ENCODE peak calls at places on chromosomes 3 and 15, in ten cellular contexts. F is Ammon's horn; D is H9; B is stimulated activated CD4-positive, alpha-beta T cell treated with anti-CD3 and anti-CD28 coated beads, Interleukin-4, amount 100 ng/mL, for 48 hours; S is globus pallidus; Q is AG09309; H is NCI-H1105; G is iris pigment epithelial cell; E is 8988T; K is right cardiac atrium. N is an unnamed sample.

GRCh38 chr3:127676921-127677351 is 4.2 kb downstream of the ABTB1 start:
- DNase-seq in F (no peak), D (no peak), B (no peak), S (no peak), Q (no peak), H (no peak), G (no peak), E (no peak), K (no peak), N (peak; percentile 29)

GRCh38 chr3:149768704-149769103 is 16.4 kb upstream of the COMMD2 start:
- DNase-seq in F (no peak), D (no peak), B (no peak), S (no peak), Q (no peak), H (no peak), G (no peak), E (no peak), K (no peak), N (no peak)

GRCh38 chr3:194034556-194035336 is 101.2 kb upstream of the HES1 start:
- DNase-seq in F (no peak), D (no peak), B (no peak), S (no peak), Q (no peak), H (no peak), G (no peak), E (no peak), K (peak; percentile 44), N (no peak)

GRCh38 chr3:161920196-161920595 is 423.6 kb downstream of the OTOL1 start:
- DNase-seq in F (no peak), D (no peak), B (no peak), S (no peak), Q (no peak), H (no peak), G (peak; percentile 22), E (no peak), K (no peak), N (no peak)

GRCh38 chr3:6791161-6791560 is 69.8 kb upstream of the GRM7 start:
- DNase-seq in F (no peak), D (no peak), B (no peak), S (no peak), Q (no peak), H (no peak), G (no peak), E (no peak), K (no peak), N (no peak)

GRCh38 chr15:77858677-77859490 is 218.6 kb downstream of the TBC1D2B start:
- DNase-seq in F (no peak), D (peak; percentile 14), B (no peak), S (no peak), Q (no peak), H (no peak), G (no peak), E (no peak), K (no peak), N (no peak)

GRCh38 chr3:161560006-161560637 is 63.5 kb downstream of the OTOL1 start:
- DNase-seq in F (peak; percentile 88), D (peak; percentile 64), B (no peak), S (peak; percentile 66), Q (no peak), H (peak; percentile 58), G (peak; percentile 48), E (no peak), K (peak; percentile 26), N (peak; percentile 18)

GRCh38 chr15:99427668-99428361 is 138.0 kb upstream of the MEF2A start:
- DNase-seq in F (no peak), D (no peak), B (no peak), S (no peak), Q (no peak), H (no peak), G (no peak), E (no peak), K (peak; percentile 32), N (no peak)

GRCh38 chr15:67188551-67189218 is 65.8 kb downstream of the AAGAB start:
- DNase-seq in F (no peak), D (no peak), B (no peak), S (no peak), Q (peak; percentile 92), H (no peak), G (peak; percentile 69), E (no peak), K (peak; percentile 66), N (no peak)

GRCh38 chr3:27590437-27591320 is 106.5 kb upstream of the SLC4A7 start:
- DNase-seq in F (peak; percentile 54), D (no peak), B (no peak), S (peak; percentile 49), Q (no peak), H (no peak), G (peak; percentile 68), E (no peak), K (no peak), N (no peak)

GRCh38 chr3:157533298-157533870 is 30.2 kb upstream of the VEPH1 start:
- DNase-seq in F (no peak), D (no peak), B (no peak), S (no peak), Q (peak; percentile 76), H (no peak), G (peak; percentile 92), E (no peak), K (no peak), N (no peak)

GRCh38 chr15:68739390-68740075 is 81.2 kb downstream of the ANP32A start:
- DNase-seq in F (peak; percentile 82), D (no peak), B (no peak), S (peak; percentile 82), Q (no peak), H (no peak), G (no peak), E (no peak), K (no peak), N (no peak)

GRCh38 chr3:163924600-163924999 is 1153.7 kb downstream of the SI start:
- DNase-seq in F (no peak), D (no peak), B (no peak), S (no peak), Q (no peak), H (no peak), G (no peak), E (no peak), K (no peak), N (no peak)

GRCh38 chr3:143751643-143752178 is 96.6 kb downstream of the SLC9A9 start:
- DNase-seq in F (peak; percentile 23), D (no peak), B (peak; percentile 24), S (no peak), Q (no peak), H (no peak), G (no peak), E (no peak), K (no peak), N (no peak)

GRCh38 chr3:136070953-136071949 is 105.7 kb downstream of the PPP2R3A start:
- DNase-seq in F (no peak), D (no peak), B (no peak), S (peak; percentile 7), Q (no peak), H (no peak), G (peak; percentile 36), E (no peak), K (peak; percentile 36), N (no peak)

GRCh38 chr3:133540896-133541674 is 32.4 kb upstream of the CDV3 start:
- DNase-seq in F (no peak), D (no peak), B (no peak), S (no peak), Q (no peak), H (no peak), G (peak; percentile 43), E (no peak), K (no peak), N (no peak)

GRCh38 chr15:64009798-64010241 is 36.5 kb downstream of the DAPK2 start:
- DNase-seq in F (no peak), D (no peak), B (peak; percentile 23), S (no peak), Q (no peak), H (no peak), G (peak; percentile 48), E (no peak), K (no peak), N (no peak)

N was measured in ovary.